ENCODE peak calls at places on chromosome 11, in nine cellular contexts. O, D, Q, X, S, N, P, V and B are unnamed samples. For H3K36me3, the result is how much of the 10 kb centered on the place peaks cover.

GRCh38 chr11:72232260-72233055 is 7.9 kb downstream of the INPPL1 start:
- DNase-seq in O (no peak), D (no peak), Q (no peak), X (no peak), S (no peak), N (no peak), P (no peak), V (no peak), B (peak)

GRCh38 chr11:112856591-112856990 is 104.6 kb upstream of the NCAM1 start:
- DNase-seq in O (no peak), D (no peak), Q (peak), X (no peak), S (no peak), N (no peak), P (no peak), V (no peak), B (no peak)

GRCh38 chr11:108697872-108698473 is 33.1 kb downstream of the DDX10 start:
- DNase-seq in O (no peak), D (peak), Q (no peak), X (no peak), S (peak), N (peak), P (peak), V (no peak), B (peak)

GRCh38 chr11:28690746-28691145 is 582.6 kb downstream of the METTL15 start:
- DNase-seq in O (no peak), D (no peak), Q (no peak), X (no peak), S (no peak), N (peak), P (no peak), V (no peak), B (no peak)

GRCh38 chr11:41245704-41246398 is 213.6 kb downstream of the LRRC4C start:
- DNase-seq in O (no peak), D (no peak), Q (no peak), X (no peak), S (no peak), N (no peak), P (peak), V (no peak), B (no peak)

GRCh38 chr11:101126551-101127347 is 2.9 kb downstream of the PGR start:
- DNase-seq in O (no peak), D (peak), Q (no peak), X (no peak), S (no peak), N (peak), P (peak), V (no peak), B (peak)

GRCh38 chr11:132126973-132127900 is 756.8 kb downstream of the NTM start:
- DNase-seq in O (no peak), D (peak), Q (no peak), X (peak), S (peak), N (peak), P (peak), V (no peak), B (peak)

GRCh38 chr11:995058-995751 is 41.3 kb downstream of the MUC6 start:
- DNase-seq in O (no peak), D (no peak), Q (no peak), X (no peak), S (no peak), N (no peak), P (no peak), V (no peak), B (no peak)

GRCh38 chr11:10488121-10488580 is 33.1 kb downstream of the AMPD3 start:
- DNase-seq in O (no peak), D (no peak), Q (no peak), X (no peak), S (no peak), N (no peak), P (no peak), V (no peak), B (peak)

GRCh38 chr11:89491141-89491690 is at the start of gene NOX4:
- DNase-seq in O (peak), D (peak), Q (no peak), X (no peak), S (peak), N (peak), P (peak), V (peak), B (peak)

GRCh38 chr11:9574556-9574805 is 1.0 kb downstream of the WEE1 start:
- DNase-seq in O (peak), D (no peak), Q (no peak), X (no peak), S (no peak), N (no peak), P (peak), V (no peak), B (peak)

GRCh38 chr11:115407496-115407895 is 96.7 kb downstream of the CADM1 start:
- DNase-seq in O (no peak), D (no peak), Q (no peak), X (no peak), S (no peak), N (no peak), P (no peak), V (no peak), B (no peak)

GRCh38 chr11:72821920-72822799 is 7.9 kb downstream of the ATG16L2 start:
- DNase-seq in O (peak), D (no peak), Q (no peak), X (no peak), S (peak), N (peak), P (peak), V (peak), B (peak)

GRCh38 chr11:116333193-116333592 is 439.6 kb downstream of the BUD13 start:
- DNase-seq in O (no peak), D (no peak), Q (peak), X (no peak), S (no peak), N (no peak), P (no peak), V (no peak), B (no peak)

GRCh38 chr11:19027829-19028595 is 32.5 kb downstream of the MRGPRX2 start:
- DNase-seq in O (no peak), D (peak), Q (no peak), X (peak), S (peak), N (peak), P (no peak), V (no peak), B (no peak)

GRCh38 chr11:74932169-74932568 is 16.7 kb downstream of the XRRA1 start:
- DNase-seq in O (no peak), D (no peak), Q (no peak), X (no peak), S (peak), N (no peak), P (no peak), V (no peak), B (no peak)

GRCh38 chr11:120181446-120181992 is 29.3 kb upstream of the OAF start:
- DNase-seq in O (no peak), D (no peak), Q (peak), X (no peak), S (no peak), N (peak), P (no peak), V (no peak), B (peak)

GRCh38 chr11:34214961-34215805 is 109.8 kb downstream of the NAT10 start:
- DNase-seq in O (no peak), D (no peak), Q (no peak), X (no peak), S (peak), N (peak), P (no peak), V (no peak), B (no peak)

GRCh38 chr11:85076535-85077330 is 550.4 kb downstream of the DLG2 start:
- DNase-seq in O (no peak), D (no peak), Q (no peak), X (no peak), S (peak), N (no peak), P (peak), V (no peak), B (no peak)

GRCh38 chr11:123351375-123351774 is 78.7 kb upstream of the GRAMD1B start:
- DNase-seq in O (no peak), D (no peak), Q (no peak), X (no peak), S (no peak), N (peak), P (peak), V (no peak), B (no peak)

GRCh38 chr11:68759991-68760390 is 8.7 kb upstream of the TESMIN start:
- DNase-seq in O (no peak), D (no peak), Q (no peak), X (no peak), S (no peak), N (no peak), P (no peak), V (no peak), B (no peak)

GRCh38 chr11:68751331-68751856 is at the start of gene TESMIN:
- DNase-seq in O (peak), D (peak), Q (peak), X (no peak), S (peak), N (peak), P (peak), V (peak), B (peak)

GRCh38 chr11:68757711-68758110 is 6.4 kb upstream of the TESMIN start:
- DNase-seq in O (no peak), D (no peak), Q (no peak), X (no peak), S (no peak), N (no peak), P (no peak), V (no peak), B (no peak)

GRCh38 chr11:68753300-68753699 is 2.0 kb upstream of the TESMIN start:
- DNase-seq in O (no peak), D (no peak), Q (no peak), X (no peak), S (no peak), N (no peak), P (no peak), V (no peak), B (no peak)

DNA sequence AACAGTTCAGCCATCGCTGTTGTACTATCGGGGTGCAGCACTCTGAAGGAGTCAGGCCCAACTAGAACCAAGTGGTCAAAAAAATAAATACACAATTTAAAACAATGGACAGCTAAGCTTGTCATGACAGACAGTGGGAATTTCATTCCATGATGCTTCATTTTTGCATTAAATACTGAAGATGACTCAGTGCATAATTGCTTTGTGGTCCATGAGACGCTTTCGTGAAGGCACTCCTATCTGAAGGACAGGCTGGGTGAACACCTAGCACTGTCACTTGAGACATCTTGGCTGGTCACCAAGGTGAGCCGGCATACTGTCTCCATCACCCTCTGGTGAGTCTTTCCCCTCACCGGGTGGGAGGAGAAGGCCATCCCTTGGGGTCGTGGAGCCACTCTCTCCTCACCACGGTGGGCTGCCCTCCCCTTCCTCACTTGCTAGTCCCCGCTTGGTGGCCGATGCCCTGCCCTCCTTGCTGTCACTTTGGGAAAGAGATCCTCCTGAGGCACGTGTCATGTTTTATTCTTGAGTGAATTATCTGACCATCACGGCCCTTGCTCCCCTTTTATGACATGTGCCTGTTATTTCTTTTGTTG is 4.9 kb upstream of the TESMIN start:
- DNase-seq in O (no peak), D (peak), Q (no peak), X (no peak), S (no peak), N (no peak), P (no peak), V (no peak), B (no peak)
- H3K36me3 ChIP-seq in O (under half), D (half or more), Q (half or more), X (under half), S (under half), N (under half), P (under half), V (under half), B (under half)

GRCh38 chr11:16813141-16813540 is 74.7 kb downstream of the C11orf58 start:
- DNase-seq in O (no peak), D (no peak), Q (no peak), X (no peak), S (no peak), N (no peak), P (no peak), V (no peak), B (no peak)

GRCh38 chr11:16812274-16812673 is 73.8 kb downstream of the C11orf58 start:
- DNase-seq in O (no peak), D (no peak), Q (no peak), X (no peak), S (no peak), N (peak), P (no peak), V (no peak), B (peak)

GRCh38 chr11:16816358-16817270 is 78.2 kb downstream of the C11orf58 start:
- DNase-seq in O (no peak), D (no peak), Q (no peak), X (no peak), S (no peak), N (no peak), P (no peak), V (no peak), B (no peak)

GRCh38 chr11:16815047-16815767 is 76.8 kb downstream of the C11orf58 start:
- DNase-seq in O (peak), D (no peak), Q (no peak), X (no peak), S (no peak), N (no peak), P (peak), V (no peak), B (peak)

GRCh38 chr11:16814410-16815046 is 76.1 kb downstream of the C11orf58 start:
- DNase-seq in O (no peak), D (no peak), Q (no peak), X (no peak), S (no peak), N (no peak), P (no peak), V (no peak), B (peak)
- H3K36me3 ChIP-seq in O (under half), D (under half), Q (under half), X (under half), S (under half), N (under half), P (under half), V (under half), B (under half)

GRCh38 chr11:119015054-119015611 is 3.0 kb downstream of the RPS25 start:
- DNase-seq in O (no peak), D (no peak), Q (no peak), X (no peak), S (no peak), N (peak), P (no peak), V (no peak), B (no peak)

GRCh38 chr11:119011476-119011875 is 6.7 kb downstream of the RPS25 start:
- DNase-seq in O (no peak), D (no peak), Q (no peak), X (no peak), S (no peak), N (no peak), P (no peak), V (no peak), B (no peak)

GRCh38 chr11:119014209-119014924 is 3.8 kb downstream of the RPS25 start:
- DNase-seq in O (no peak), D (no peak), Q (no peak), X (no peak), S (no peak), N (no peak), P (no peak), V (no peak), B (no peak)

GRCh38 chr11:119016216-119017009 is 1.7 kb downstream of the RPS25 start:
- DNase-seq in O (no peak), D (no peak), Q (no peak), X (no peak), S (no peak), N (no peak), P (no peak), V (no peak), B (no peak)

DNA sequence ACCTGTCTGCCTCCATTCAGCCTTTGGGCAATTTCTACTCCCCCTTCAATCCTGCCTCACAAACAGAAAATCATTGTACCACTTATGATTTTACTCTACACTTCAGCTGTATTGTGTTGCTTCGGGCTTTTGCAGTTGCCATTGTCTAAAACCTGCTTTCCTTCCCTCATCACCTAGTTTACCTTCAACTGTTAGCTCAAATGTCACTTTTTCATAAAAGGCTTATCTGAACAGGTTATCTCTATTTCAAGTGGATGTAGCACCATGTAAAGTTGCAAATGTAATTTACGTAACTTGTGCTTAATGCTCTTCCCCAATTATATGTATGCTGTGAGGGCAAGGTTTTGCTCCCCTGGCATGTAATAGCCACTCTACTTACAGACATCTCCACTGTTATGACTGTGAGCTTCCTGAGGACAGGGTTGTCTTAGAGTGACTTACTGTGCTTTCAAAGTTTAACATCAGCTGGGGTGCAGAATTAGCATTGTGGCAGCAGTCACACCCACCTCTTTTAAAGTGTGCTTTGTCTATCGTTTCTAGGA is 5.4 kb downstream of the RPS25 start:
- DNase-seq in O (no peak), D (no peak), Q (no peak), X (no peak), S (no peak), N (no peak), P (no peak), V (no peak), B (no peak)
- H3K36me3 ChIP-seq in O (under half), D (half or more), Q (half or more), X (under half), S (under half), N (under half), P (under half), V (half or more), B (under half)

DNA sequence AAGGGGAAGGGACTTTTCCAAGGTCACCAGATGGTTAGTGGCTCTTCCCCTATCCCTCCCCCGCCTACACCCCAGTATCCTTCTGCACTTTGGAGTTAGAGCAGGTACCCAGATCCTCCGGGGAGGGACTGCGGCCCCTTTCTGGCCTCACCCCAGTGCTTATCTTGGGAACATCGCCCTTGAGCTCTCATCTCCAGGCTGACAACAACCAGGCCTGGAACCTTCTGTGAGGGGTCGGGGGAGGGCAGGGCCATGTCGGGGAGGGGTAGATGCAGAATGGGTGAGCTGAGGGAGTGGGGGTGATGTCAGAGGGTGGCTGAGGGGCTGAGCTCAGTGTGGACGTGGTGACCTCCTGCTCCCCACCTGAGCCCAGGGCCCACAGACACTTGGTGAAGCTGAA is 7.5 kb upstream of the NAALADL1 start:
- DNase-seq in O (no peak), D (no peak), Q (no peak), X (no peak), S (no peak), N (no peak), P (no peak), V (no peak), B (no peak)
- H3K36me3 ChIP-seq in O (under half), D (under half), Q (under half), X (under half), S (under half), N (under half), P (under half), V (under half), B (under half)

DNA sequence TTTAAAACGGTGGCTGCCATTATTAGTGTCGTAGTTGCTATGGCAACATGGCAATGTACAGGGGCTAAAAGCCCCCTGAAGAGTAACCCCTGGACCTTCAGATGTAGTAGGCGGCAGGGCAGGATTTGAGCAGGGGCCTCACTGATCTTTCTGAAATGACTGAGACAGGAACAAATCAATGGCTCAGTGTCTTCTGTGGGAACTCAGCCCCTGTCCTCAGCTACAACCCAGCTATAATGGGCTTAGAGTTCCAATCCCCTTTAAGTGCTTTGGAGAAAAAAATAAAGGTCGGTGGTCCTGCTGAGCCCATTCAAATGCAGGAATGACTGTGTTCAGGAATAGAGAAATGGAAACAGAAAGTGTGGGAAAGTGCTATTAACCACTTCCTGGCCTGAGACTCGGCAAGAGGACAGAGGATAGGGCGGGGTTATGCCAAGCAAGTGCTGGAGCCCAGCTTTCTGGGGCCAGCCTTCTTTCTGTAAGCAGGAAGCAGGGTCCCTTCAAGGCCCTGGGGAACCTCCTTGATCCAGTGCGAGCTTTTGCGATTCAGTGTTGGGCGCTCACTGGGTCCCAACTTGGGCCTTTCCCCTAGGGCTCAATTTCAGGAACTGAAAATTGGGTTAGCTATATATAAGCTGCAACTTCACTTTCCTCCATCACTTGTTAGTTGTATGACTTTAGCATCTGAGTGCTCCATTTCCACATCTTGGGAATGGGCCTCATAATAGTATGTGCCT is 6.1 kb upstream of the CD82 start:
- DNase-seq in O (no peak), D (no peak), Q (no peak), X (no peak), S (no peak), N (no peak), P (no peak), V (no peak), B (no peak)
- H3K36me3 ChIP-seq in O (under half), D (under half), Q (under half), X (under half), S (under half), N (under half), P (under half), V (under half), B (under half)

GRCh38 chr11:46665356-46665755 is 35.1 kb downstream of the ARHGAP1 start:
- DNase-seq in O (no peak), D (no peak), Q (no peak), X (no peak), S (no peak), N (no peak), P (no peak), V (no peak), B (no peak)

GRCh38 chr11:46664612-46665011 is 35.8 kb downstream of the ARHGAP1 start:
- DNase-seq in O (no peak), D (no peak), Q (no peak), X (no peak), S (no peak), N (no peak), P (no peak), V (no peak), B (peak)

GRCh38 chr11:46668480-46669085 is 31.8 kb downstream of the ARHGAP1 start:
- DNase-seq in O (no peak), D (no peak), Q (no peak), X (no peak), S (no peak), N (no peak), P (no peak), V (no peak), B (no peak)

GRCh38 chr11:46666982-46667590 is 33.3 kb downstream of the ARHGAP1 start:
- DNase-seq in O (no peak), D (no peak), Q (no peak), X (no peak), S (no peak), N (no peak), P (peak), V (no peak), B (no peak)

GRCh38 chr11:46666516-46666915 is 33.9 kb downstream of the ARHGAP1 start:
- DNase-seq in O (no peak), D (no peak), Q (no peak), X (no peak), S (no peak), N (no peak), P (peak), V (no peak), B (no peak)
- H3K36me3 ChIP-seq in O (under half), D (under half), Q (half or more), X (under half), S (half or more), N (under half), P (under half), V (under half), B (under half)

DNA sequence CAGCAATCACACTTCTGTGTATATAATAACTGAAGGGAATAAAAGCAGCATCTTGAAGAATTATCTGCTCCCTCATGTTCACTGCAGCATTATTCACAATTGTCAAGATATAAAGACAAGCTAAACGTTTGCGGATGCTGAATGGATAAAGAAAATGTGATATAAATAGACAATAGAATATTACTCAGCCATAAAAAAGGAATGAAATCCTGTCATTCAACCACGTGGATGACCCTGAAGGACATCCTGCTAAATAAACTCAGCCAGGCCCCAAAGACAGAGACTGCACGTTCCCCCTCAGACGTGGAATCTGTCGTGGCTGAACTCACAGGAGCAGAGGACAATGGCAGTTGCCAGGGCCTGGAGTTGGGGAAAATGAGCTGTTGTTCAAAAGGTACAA is 9.6 kb downstream of the ZNF195 start:
- DNase-seq in O (no peak), D (no peak), Q (no peak), X (no peak), S (no peak), N (no peak), P (no peak), V (no peak), B (no peak)
- H3K36me3 ChIP-seq in O (under half), D (half or more), Q (half or more), X (under half), S (half or more), N (under half), P (under half), V (under half), B (under half)